ENCODE peak calls at places on chromosome 2, in six cellular contexts. A is K562, D is lower lobe of right lung, C is heart right ventricle, F is NB4, B is IMR-90. X is an unnamed sample.

GRCh38 chr2:25453199-25453903 is 111.6 kb upstream of the DNMT3A start:
- DNase-seq in C (no peak), D (no peak), F (no peak), B (peak), A (no peak), X (peak)

GRCh38 chr2:162782138-162782537 is 56.4 kb downstream of the KCNH7 start:
- DNase-seq in B (no peak), D (no peak), F (no peak), A (no peak), C (no peak), X (no peak)

GRCh38 chr2:206217162-206217561 is 57.3 kb upstream of the ZDBF2 start:
- DNase-seq in F (no peak), B (no peak), C (no peak), A (no peak), D (no peak), X (no peak)

GRCh38 chr2:83817511-83817910 is 641.6 kb downstream of the SUCLG1 start:
- DNase-seq in A (no peak), F (peak), C (no peak), B (no peak), D (no peak), X (no peak)

GRCh38 chr2:219308142-219309093 is 783 bp downstream of the PTPRN start:
- DNase-seq in C (peak), D (peak), B (peak), F (peak), A (peak), X (peak)

GRCh38 chr2:158968396-158969161 is at the start of gene TANC1:
- DNase-seq in F (peak), A (peak), B (peak), C (peak), D (peak), X (peak)

GRCh38 chr2:111209045-111209514 is 88.4 kb downstream of the BCL2L11 start:
- DNase-seq in C (no peak), A (no peak), B (peak), F (peak), D (no peak), X (peak)

GRCh38 chr2:64769392-64770044 is 115.8 kb upstream of the SERTAD2 start:
- DNase-seq in A (no peak), B (no peak), F (no peak), C (no peak), D (no peak), X (no peak)

GRCh38 chr2:85242321-85242720 is 85.5 kb downstream of the TGOLN2 start:
- DNase-seq in F (no peak), B (no peak), A (no peak), D (no peak), C (no peak), X (no peak)

GRCh38 chr2:95350320-95351079 is 52.0 kb upstream of the FAHD2A start:
- DNase-seq in A (no peak), F (no peak), D (no peak), B (no peak), C (no peak), X (no peak)
- H3K4me3 ChIP-seq in A (no peak), F (no peak), D (no peak), B (no peak), C (no peak), X (no peak)

GRCh38 chr2:223641062-223641461 is 38.9 kb upstream of the SCG2 start:
- DNase-seq in B (peak), C (no peak), D (no peak), A (peak), F (no peak), X (no peak)

GRCh38 chr2:223647258-223647952 is 45.2 kb upstream of the SCG2 start:
- DNase-seq in D (no peak), F (peak), C (no peak), B (peak), A (no peak), X (no peak)

GRCh38 chr2:223642496-223642895 is 40.3 kb upstream of the SCG2 start:
- DNase-seq in F (no peak), D (no peak), C (no peak), A (no peak), B (peak), X (no peak)

GRCh38 chr2:223644116-223644515 is 42.0 kb upstream of the SCG2 start:
- DNase-seq in A (no peak), B (no peak), C (no peak), D (no peak), F (no peak), X (no peak)

DNA sequence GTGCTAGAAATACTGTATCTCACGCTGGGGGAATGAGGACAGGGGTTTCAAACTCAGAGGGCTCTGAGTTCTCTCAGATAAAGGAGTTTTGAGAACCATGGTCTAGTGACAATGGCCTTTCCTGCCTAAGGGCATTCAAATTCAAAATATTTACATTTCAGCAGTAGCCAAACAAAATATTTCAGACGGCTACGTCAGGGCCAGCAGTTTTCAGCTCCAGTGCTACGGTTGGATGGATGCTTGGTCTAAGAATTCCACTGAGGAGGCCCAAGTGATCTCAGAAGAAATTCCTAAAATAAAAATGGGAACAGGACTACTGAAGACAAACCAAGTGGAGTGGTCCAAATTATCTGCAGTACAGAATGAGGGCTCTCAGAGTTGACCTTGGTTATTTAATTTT is 41.1 kb upstream of the SCG2 start:
- DNase-seq in C (no peak), B (peak), F (no peak), A (no peak), D (no peak), X (no peak)
- TF ChIP-seq CTCF in C (no peak), B (no peak), F (no peak), A (no peak), D (no peak), X (no peak)

GRCh38 chr2:209523041-209523740 is 99.3 kb downstream of the MAP2 start:
- DNase-seq in F (no peak), A (no peak), D (no peak), B (no peak), C (no peak), X (no peak)

GRCh38 chr2:209523778-209524362 is 100.0 kb downstream of the MAP2 start:
- DNase-seq in C (no peak), F (no peak), D (no peak), B (peak), A (no peak), X (peak)

GRCh38 chr2:209519911-209520310 is 96.1 kb downstream of the MAP2 start:
- DNase-seq in B (no peak), C (no peak), A (no peak), D (no peak), F (no peak), X (no peak)

GRCh38 chr2:209517436-209517835 is 93.6 kb downstream of the MAP2 start:
- DNase-seq in F (no peak), B (no peak), C (no peak), D (no peak), A (no peak), X (no peak)

DNA sequence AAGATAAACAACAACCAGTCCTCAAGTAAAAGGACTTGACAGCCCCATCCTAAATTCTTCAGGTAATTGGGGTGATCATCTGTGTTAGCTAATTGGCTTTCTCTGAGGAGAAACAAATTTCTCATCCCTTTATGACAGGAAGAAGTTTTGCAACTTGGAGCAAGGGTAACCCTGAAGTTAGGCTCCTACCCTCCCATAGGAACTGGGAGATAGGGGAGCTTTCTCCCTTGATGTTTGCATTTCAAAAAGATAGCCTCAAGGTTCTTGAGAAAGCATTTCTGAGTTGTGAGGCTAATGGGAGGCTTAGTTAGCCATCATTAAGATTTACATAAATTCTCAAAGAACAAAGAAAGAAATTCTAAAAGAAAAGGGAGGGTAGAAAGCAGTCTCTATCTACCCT is 95.4 kb downstream of the MAP2 start:
- DNase-seq in A (no peak), C (no peak), B (no peak), D (no peak), F (no peak), X (no peak)
- H3K4me3 ChIP-seq in A (no peak), C (no peak), B (no peak), D (no peak), F (no peak), X (no peak)

GRCh38 chr2:222232846-222233245 is 66.0 kb downstream of the PAX3 start:
- DNase-seq in A (no peak), D (no peak), B (no peak), F (no peak), C (no peak), X (no peak)
- TF ChIP-seq CTCF in A (no peak), D (no peak), B (no peak), F (no peak), C (no peak), X (no peak)

GRCh38 chr2:24011278-24012104 is 1.6 kb downstream of the MFSD2B start:
- DNase-seq in F (peak), D (no peak), A (peak), B (no peak), C (no peak), X (no peak)

GRCh38 chr2:24009680-24010476 is at the start of gene MFSD2B:
- DNase-seq in B (no peak), D (no peak), A (peak), F (peak), C (no peak), X (no peak)

GRCh38 chr2:24008672-24009366 is 1.1 kb upstream of the MFSD2B start:
- DNase-seq in B (no peak), F (no peak), C (no peak), D (no peak), A (no peak), X (no peak)

GRCh38 chr2:24009367-24009679 is 562 bp upstream of the MFSD2B start:
- DNase-seq in A (no peak), B (no peak), F (no peak), C (no peak), D (no peak), X (no peak)

DNA sequence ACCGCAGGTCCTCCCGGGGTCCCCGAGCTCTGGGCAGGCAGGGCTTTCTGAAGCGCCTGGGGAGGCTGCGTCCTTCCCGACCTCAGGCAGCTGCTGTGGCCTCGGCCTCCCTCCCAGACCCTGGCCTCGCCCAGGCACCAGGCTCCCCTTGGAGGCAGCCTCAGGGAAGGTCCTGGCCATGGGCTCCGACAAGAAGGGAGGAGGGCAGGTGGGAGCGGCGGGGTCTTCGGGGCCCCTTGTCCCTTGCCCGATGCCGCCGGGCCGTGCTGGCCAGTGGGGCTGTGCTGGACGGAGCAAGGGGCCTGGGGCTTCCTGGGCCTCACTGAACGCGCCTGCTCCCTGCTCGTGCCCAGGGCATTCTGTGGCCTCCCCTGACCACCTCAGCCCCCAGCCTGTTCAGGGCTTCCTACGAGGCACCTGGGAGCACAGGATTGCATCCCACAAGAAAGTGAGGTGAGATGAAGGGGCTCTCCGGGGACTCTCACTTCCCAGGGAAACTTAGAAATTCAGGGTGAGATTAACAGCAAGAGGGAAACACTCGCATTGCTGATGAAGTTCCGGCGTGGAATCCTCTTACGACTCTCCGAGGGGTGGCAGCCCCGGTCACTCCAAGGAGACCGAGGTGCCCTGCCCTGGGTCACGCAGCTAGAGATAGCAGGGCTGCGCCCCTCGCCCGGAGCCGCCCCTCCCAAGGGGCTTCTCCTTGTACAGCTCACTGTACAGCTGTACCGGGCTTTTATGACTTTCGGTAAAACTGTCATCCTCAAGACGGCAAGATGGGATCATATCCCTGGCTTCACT is 792 bp downstream of the MFSD2B start:
- DNase-seq in D (no peak), B (no peak), C (no peak), A (peak), F (no peak), X (no peak)
- H3K4me3 ChIP-seq in D (peak), B (no peak), C (peak), A (peak), F (no peak), X (peak)

DNA sequence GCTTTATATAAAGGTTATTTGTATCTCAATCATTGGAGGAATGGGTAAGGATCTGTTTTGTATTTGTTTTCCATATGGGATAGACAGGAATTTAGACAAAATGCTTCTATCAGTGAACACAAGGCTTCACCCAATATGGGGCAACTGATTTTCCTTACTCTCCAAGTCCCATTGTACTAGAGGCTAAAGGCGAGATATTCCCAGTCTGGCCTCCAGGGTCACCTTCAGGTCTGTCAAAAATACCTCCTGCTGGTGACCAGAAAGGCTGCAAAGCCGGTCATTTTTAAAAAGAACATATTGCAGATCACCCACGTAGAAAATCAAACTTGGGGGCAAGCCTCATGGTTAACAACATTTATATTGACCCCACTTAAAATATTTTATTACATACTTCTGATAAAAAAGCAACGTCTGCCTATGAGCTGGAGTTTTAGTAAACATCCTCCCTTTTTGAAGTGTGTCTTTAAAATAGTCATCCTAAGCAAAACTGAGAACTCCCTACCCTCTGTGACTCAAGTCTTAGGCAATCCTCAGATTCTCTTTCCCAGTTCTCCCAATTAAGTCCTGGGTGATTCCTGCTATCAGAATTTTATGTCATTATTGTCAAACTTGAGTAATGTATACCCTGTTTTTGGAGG is 276.6 kb downstream of the MREG start:
- DNase-seq in F (peak), C (no peak), D (no peak), B (peak), A (peak), X (no peak)
- TF ChIP-seq CTCF in F (no peak), C (no peak), D (no peak), B (peak), A (peak), X (no peak)

DNA sequence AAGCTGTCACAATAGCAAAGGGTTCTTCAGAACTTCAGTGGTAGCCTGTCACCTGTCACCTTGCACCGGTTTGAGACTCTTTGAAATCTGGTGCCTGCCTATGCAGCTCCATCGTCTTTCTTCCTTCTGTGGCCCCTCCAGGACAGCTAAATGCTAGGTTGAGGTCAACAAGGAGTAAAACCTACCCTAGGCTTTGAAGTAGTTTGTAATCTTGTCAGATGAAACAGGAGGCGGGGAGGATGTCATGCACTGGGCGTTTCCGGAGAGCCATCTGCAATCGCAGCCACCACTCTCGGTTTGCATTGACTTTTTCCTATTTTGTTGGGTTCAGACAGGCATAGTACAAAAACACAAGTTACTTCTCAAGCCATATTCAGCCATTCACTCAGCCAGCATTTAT is 116.7 kb downstream of the LPIN1 start:
- DNase-seq in B (no peak), A (peak), C (no peak), F (no peak), D (no peak), X (peak)
- H3K4me3 ChIP-seq in B (no peak), A (no peak), C (no peak), F (no peak), D (no peak), X (peak)

X was measured in GM06990.